ENCODE peak calls at places on chromosomes 12 and 14, in eight cellular contexts. U, H, N, D, J, Q, K and V are unnamed samples.

GRCh38 chr12:2052861-2053674 is at the start of gene CACNA1C:
- DNase-seq in U (peak; percentile 61), Q (peak; percentile 87), D (peak; percentile 43), J (peak; percentile 24), K (no peak), H (peak; percentile 87), N (peak; percentile 47), V (peak; percentile 99)

GRCh38 chr14:100746326-100746725 is 19.6 kb downstream of the DLK1 start:
- DNase-seq in D (no peak), N (no peak), H (no peak), Q (no peak), J (no peak), K (no peak), U (no peak), V (no peak)

GRCh38 chr12:68081561-68081960 is 78.0 kb downstream of the IFNG start:
- DNase-seq in U (no peak), N (no peak), J (no peak), K (no peak), Q (no peak), H (no peak), D (no peak), V (no peak)

GRCh38 chr12:26123482-26123980 is 1.3 kb downstream of the BHLHE41 start:
- DNase-seq in J (peak; percentile 32), N (no peak), U (peak; percentile 39), Q (no peak), D (no peak), H (no peak), K (no peak), V (no peak)

GRCh38 chr12:41190360-41190759 is 2.2 kb downstream of the PDZRN4 start:
- DNase-seq in Q (peak; percentile 38), N (peak; percentile 6), D (no peak), U (no peak), J (peak; percentile 34), K (peak; percentile 42), H (peak; percentile 6), V (peak; percentile 47)

GRCh38 chr12:79547044-79547734 is 143.6 kb downstream of the PAWR start:
- DNase-seq in K (peak; percentile 81), D (peak; percentile 98), Q (peak; percentile 80), J (peak; percentile 84), U (no peak), H (peak; percentile 89), N (peak; percentile 92), V (peak; percentile 72)

GRCh38 chr14:98120831-98121464 is 1151.0 kb downstream of the BCL11B start:
- DNase-seq in J (no peak), Q (no peak), U (no peak), N (no peak), K (no peak), D (peak; percentile 73), H (no peak), V (no peak)

GRCh38 chr12:22610148-22610547 is 14.8 kb upstream of the ETNK1 start:
- DNase-seq in Q (no peak), K (no peak), D (no peak), U (no peak), J (no peak), H (no peak), N (no peak), V (no peak)

GRCh38 chr12:185197-185955 is 28.6 kb downstream of the SLC6A12 start:
- DNase-seq in J (no peak), K (no peak), H (no peak), D (no peak), Q (no peak), U (no peak), N (no peak), V (no peak)

GRCh38 chr14:94388027-94388895 is at the start of gene SERPINA1:
- DNase-seq in D (peak; percentile 97), K (no peak), J (no peak), Q (peak; percentile 85), N (peak; percentile 84), U (no peak), H (peak; percentile 42), V (no peak)

DNA sequence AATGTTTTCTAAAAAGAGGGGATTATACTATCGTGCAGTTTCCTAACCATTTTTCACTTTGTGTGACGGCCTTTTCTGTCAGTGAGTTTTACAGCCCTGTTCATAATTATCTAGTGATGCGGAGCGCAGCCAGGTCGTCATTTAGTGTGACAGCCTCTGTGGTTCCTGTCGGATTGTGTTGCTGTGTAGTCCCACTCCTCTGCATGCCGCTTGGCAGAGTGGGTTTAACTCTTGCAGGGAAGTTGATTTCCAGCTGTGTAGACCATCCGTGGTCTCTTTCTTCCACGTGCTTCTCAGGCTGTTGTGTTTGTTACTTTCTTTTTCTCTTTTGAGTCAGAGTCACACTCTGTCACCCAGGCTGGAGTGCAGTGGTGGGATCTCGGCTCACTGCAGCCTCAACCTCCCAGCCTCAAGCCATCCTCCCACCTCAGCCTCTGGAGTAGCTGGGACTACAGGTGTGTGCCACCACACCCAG is 8.6 kb downstream of the RAN start:
- DNase-seq in H (peak; percentile 32), Q (no peak), N (no peak), D (no peak), J (no peak), K (no peak), U (peak; percentile 26), V (no peak)
- H3K4me2 ChIP-seq in H (peak overlapping the region; percentile 90), Q (no peak overlapping the region), N (peak overlapping the region; percentile 75), D (no peak overlapping the region), J (no peak overlapping the region), K (no peak overlapping the region), U (peak overlapping the region; percentile 87), V (peak overlapping the region; percentile 88)

GRCh38 chr12:27551172-27551840 is 27.3 kb downstream of the PPFIBP1 start:
- DNase-seq in N (no peak), U (no peak), J (no peak), D (no peak), Q (no peak), H (peak; percentile 60), K (no peak), V (no peak)

GRCh38 chr12:27548301-27549199 is 24.5 kb downstream of the PPFIBP1 start:
- DNase-seq in Q (no peak), K (no peak), J (no peak), D (no peak), H (peak; percentile 35), N (no peak), U (no peak), V (no peak)

GRCh38 chr12:27549231-27549800 is 25.3 kb downstream of the PPFIBP1 start:
- DNase-seq in N (peak; percentile 85), D (peak; percentile 93), U (no peak), Q (no peak), K (peak; percentile 34), H (peak; percentile 94), J (peak; percentile 91), V (no peak)

GRCh38 chr12:27550653-27550975 is 26.6 kb downstream of the PPFIBP1 start:
- DNase-seq in U (no peak), K (no peak), N (no peak), J (no peak), Q (no peak), H (peak; percentile 30), D (peak; percentile 61), V (no peak)

GRCh38 chr12:27549801-27550652 is 26.0 kb downstream of the PPFIBP1 start:
- DNase-seq in J (peak; percentile 89), H (peak; percentile 98), U (no peak), N (peak; percentile 99), K (peak; percentile 71), D (peak; percentile 93), Q (peak; percentile 87), V (no peak)
- H3K4me2 ChIP-seq in J (peak overlapping the region; percentile 69), H (peak overlapping the region; percentile 77), U (no peak overlapping the region), N (peak overlapping the region; percentile 83), K (peak overlapping the region; percentile 96), D (peak overlapping the region; percentile 83), Q (peak overlapping the region; percentile 65), V (peak overlapping the region; percentile 82)

DNA sequence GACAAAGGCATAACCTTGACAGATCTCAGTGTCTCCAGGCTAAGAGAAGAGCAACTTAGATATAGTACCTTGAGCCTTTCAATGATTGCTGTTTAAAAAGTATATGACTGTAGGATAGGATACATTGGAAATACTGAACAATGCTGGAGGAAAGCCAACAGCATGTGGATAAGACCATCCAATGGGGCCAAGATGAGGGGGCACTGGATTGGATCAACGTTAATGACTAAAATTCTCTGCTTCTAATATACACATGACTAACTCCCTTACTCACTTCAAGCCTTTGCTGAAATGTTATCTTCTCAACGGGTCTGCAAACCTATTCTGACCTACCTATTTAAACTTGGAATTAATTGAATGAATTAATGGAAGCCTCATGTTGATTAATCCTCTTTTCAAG is 354.9 kb downstream of the RAD51B start:
- DNase-seq in J (no peak), H (no peak), D (no peak), K (no peak), Q (no peak), N (peak; percentile 33), U (no peak), V (no peak)
- H3K4me2 ChIP-seq in J (no peak overlapping the region), H (no peak overlapping the region), D (no peak overlapping the region), K (peak overlapping the region; percentile 72), Q (no peak overlapping the region), N (no peak overlapping the region), U (no peak overlapping the region), V (no peak overlapping the region)

GRCh38 chr14:81384900-81385299 is 15.2 kb downstream of the STON2 start:
- DNase-seq in K (no peak), H (peak; percentile 20), J (no peak), D (peak; percentile 70), Q (no peak), N (peak; percentile 95), U (no peak), V (no peak)
- H3K4me2 ChIP-seq in K (no peak overlapping the region), H (no peak overlapping the region), J (no peak overlapping the region), D (no peak overlapping the region), Q (no peak overlapping the region), N (no peak overlapping the region), U (no peak overlapping the region), V (no peak overlapping the region)

GRCh38 chr12:96093543-96094196 is 58.3 kb upstream of the LTA4H start:
- DNase-seq in D (no peak), Q (no peak), J (no peak), N (no peak), U (no peak), K (no peak), H (no peak), V (peak; percentile 46)
- H3K4me2 ChIP-seq in D (peak overlapping the region; percentile 15), Q (no peak overlapping the region), J (peak overlapping the region; percentile 12), N (peak overlapping the region; percentile 18), U (peak overlapping the region; percentile 7), K (peak overlapping the region; percentile 20), H (no peak overlapping the region), V (no peak overlapping the region)

DNA sequence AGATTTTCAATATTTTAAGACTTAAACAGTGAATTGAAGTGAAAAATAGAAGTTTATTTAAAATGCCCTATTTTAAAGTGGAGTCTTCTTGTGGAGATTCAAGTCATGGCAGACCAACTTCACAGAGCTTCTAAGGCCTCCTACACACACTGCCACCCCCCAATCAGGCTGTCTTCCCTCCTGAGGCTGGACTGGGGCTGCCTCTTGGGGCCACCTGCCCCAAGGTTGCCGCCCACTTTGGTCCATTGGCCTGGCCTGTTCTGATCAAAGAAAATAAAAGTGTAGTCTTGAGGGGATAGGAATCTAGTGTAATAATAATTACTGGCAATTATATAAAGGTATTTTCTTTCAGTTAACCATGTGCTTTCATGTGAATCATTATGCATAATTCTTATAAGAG is 1.3 kb downstream of the GOLT1B start:
- DNase-seq in D (no peak), K (no peak), J (no peak), U (no peak), Q (no peak), N (no peak), H (peak; percentile 23), V (no peak)
- H3K4me2 ChIP-seq in D (peak overlapping the region; percentile 85), K (peak overlapping the region; percentile 82), J (peak overlapping the region; percentile 100), U (peak overlapping the region; percentile 96), Q (peak overlapping the region; percentile 83), N (peak overlapping the region; percentile 97), H (peak overlapping the region; percentile 99), V (peak overlapping the region; percentile 95)